ENCODE peak calls at places on chromosomes 13 and 19, in ten cellular contexts. One of them, this sample, is unnamed.

GRCh38 chr13:111598751-111599150 is 278.3 kb downstream of the TEX29 start:
- DNase-seq in heart right ventricle: no peak
- DNase-seq in stimulated activated CD8-positive, alpha-beta memory T cell treated with anti-CD3 and anti-CD28 coated beads, Interleukin-4, amount 100 ng/mL, for 4 hours: no peak
- DNase-seq in PC-3: no peak
- DNase-seq in A549: no peak
- DNase-seq in cardiac fibroblast: no peak
- DNase-seq in lower leg skin: peak
- DNase-seq in GM04503: no peak
- DNase-seq in NT2/D1: no peak
- DNase-seq in A172: no peak
- DNase-seq in this sample: no peak

GRCh38 chr13:93002071-93002470 is 224.5 kb upstream of the GPC6 start:
- DNase-seq in stimulated activated CD8-positive, alpha-beta memory T cell treated with anti-CD3 and anti-CD28 coated beads, Interleukin-4, amount 100 ng/mL, for 4 hours: no peak
- DNase-seq in lower leg skin: no peak
- DNase-seq in PC-3: no peak
- DNase-seq in A549: no peak
- DNase-seq in cardiac fibroblast: no peak
- DNase-seq in heart right ventricle: no peak
- DNase-seq in A172: no peak
- DNase-seq in NT2/D1: no peak
- DNase-seq in GM04503: no peak
- DNase-seq in this sample: no peak

GRCh38 chr19:7911509-7912143 is 3.0 kb upstream of the TGFBR3L start:
- DNase-seq in lower leg skin: no peak
- DNase-seq in cardiac fibroblast: no peak
- DNase-seq in A549: no peak
- DNase-seq in A172: no peak
- DNase-seq in stimulated activated CD8-positive, alpha-beta memory T cell treated with anti-CD3 and anti-CD28 coated beads, Interleukin-4, amount 100 ng/mL, for 4 hours: no peak
- DNase-seq in heart right ventricle: no peak
- DNase-seq in PC-3: no peak
- DNase-seq in GM04503: no peak
- DNase-seq in NT2/D1: no peak
- DNase-seq in this sample: no peak

GRCh38 chr13:41050041-41050440 is 11.3 kb upstream of the WBP4 start:
- DNase-seq in A549: no peak
- DNase-seq in cardiac fibroblast: peak
- DNase-seq in lower leg skin: no peak
- DNase-seq in PC-3: no peak
- DNase-seq in GM04503: no peak
- DNase-seq in NT2/D1: no peak
- DNase-seq in heart right ventricle: no peak
- DNase-seq in stimulated activated CD8-positive, alpha-beta memory T cell treated with anti-CD3 and anti-CD28 coated beads, Interleukin-4, amount 100 ng/mL, for 4 hours: no peak
- DNase-seq in A172: no peak
- DNase-seq in this sample: no peak

GRCh38 chr19:18044825-18045304 is 36.9 kb downstream of the ARRDC2 start:
- DNase-seq in NT2/D1: no peak
- DNase-seq in PC-3: peak
- DNase-seq in A172: peak
- DNase-seq in cardiac fibroblast: peak
- DNase-seq in lower leg skin: peak
- DNase-seq in A549: no peak
- DNase-seq in heart right ventricle: peak
- DNase-seq in stimulated activated CD8-positive, alpha-beta memory T cell treated with anti-CD3 and anti-CD28 coated beads, Interleukin-4, amount 100 ng/mL, for 4 hours: peak
- DNase-seq in GM04503: peak
- DNase-seq in this sample: no peak

GRCh38 chr13:71758823-71759222 is 108.2 kb downstream of the DACH1 start:
- DNase-seq in lower leg skin: no peak
- DNase-seq in heart right ventricle: no peak
- DNase-seq in A549: no peak
- DNase-seq in cardiac fibroblast: peak
- DNase-seq in A172: no peak
- DNase-seq in GM04503: no peak
- DNase-seq in PC-3: no peak
- DNase-seq in NT2/D1: no peak
- DNase-seq in stimulated activated CD8-positive, alpha-beta memory T cell treated with anti-CD3 and anti-CD28 coated beads, Interleukin-4, amount 100 ng/mL, for 4 hours: no peak
- DNase-seq in this sample: peak

GRCh38 chr13:20177049-20177831 is 15.5 kb downstream of the GJB2 start:
- DNase-seq in PC-3: no peak
- DNase-seq in heart right ventricle: no peak
- DNase-seq in lower leg skin: no peak
- DNase-seq in GM04503: no peak
- DNase-seq in NT2/D1: no peak
- DNase-seq in stimulated activated CD8-positive, alpha-beta memory T cell treated with anti-CD3 and anti-CD28 coated beads, Interleukin-4, amount 100 ng/mL, for 4 hours: no peak
- DNase-seq in A549: no peak
- DNase-seq in cardiac fibroblast: no peak
- DNase-seq in A172: no peak
- DNase-seq in this sample: no peak

GRCh38 chr13:46523972-46524737 is 28.8 kb upstream of the LRCH1 start:
- DNase-seq in cardiac fibroblast: peak
- DNase-seq in A549: no peak
- DNase-seq in PC-3: peak
- DNase-seq in NT2/D1: no peak
- DNase-seq in GM04503: no peak
- DNase-seq in A172: no peak
- DNase-seq in heart right ventricle: no peak
- DNase-seq in lower leg skin: no peak
- DNase-seq in stimulated activated CD8-positive, alpha-beta memory T cell treated with anti-CD3 and anti-CD28 coated beads, Interleukin-4, amount 100 ng/mL, for 4 hours: no peak
- DNase-seq in this sample: no peak

GRCh38 chr19:3073159-3073563 is 10.9 kb upstream of the TLE5 start:
- DNase-seq in heart right ventricle: no peak
- DNase-seq in stimulated activated CD8-positive, alpha-beta memory T cell treated with anti-CD3 and anti-CD28 coated beads, Interleukin-4, amount 100 ng/mL, for 4 hours: no peak
- DNase-seq in lower leg skin: no peak
- DNase-seq in GM04503: peak
- DNase-seq in A172: peak
- DNase-seq in NT2/D1: no peak
- DNase-seq in cardiac fibroblast: peak
- DNase-seq in PC-3: no peak
- DNase-seq in A549: no peak
- DNase-seq in this sample: peak

GRCh38 chr19:13010992-13011652 is 15.8 kb downstream of the NFIX start:
- DNase-seq in A549: no peak
- DNase-seq in A172: no peak
- DNase-seq in GM04503: no peak
- DNase-seq in stimulated activated CD8-positive, alpha-beta memory T cell treated with anti-CD3 and anti-CD28 coated beads, Interleukin-4, amount 100 ng/mL, for 4 hours: no peak
- DNase-seq in NT2/D1: no peak
- DNase-seq in cardiac fibroblast: no peak
- DNase-seq in lower leg skin: no peak
- DNase-seq in heart right ventricle: no peak
- DNase-seq in PC-3: no peak
- DNase-seq in this sample: no peak

GRCh38 chr13:31970237-31970930 is 61.2 kb upstream of the FRY start:
- DNase-seq in A549: no peak
- DNase-seq in stimulated activated CD8-positive, alpha-beta memory T cell treated with anti-CD3 and anti-CD28 coated beads, Interleukin-4, amount 100 ng/mL, for 4 hours: no peak
- DNase-seq in PC-3: peak
- DNase-seq in heart right ventricle: no peak
- DNase-seq in cardiac fibroblast: peak
- DNase-seq in A172: peak
- DNase-seq in lower leg skin: no peak
- DNase-seq in NT2/D1: no peak
- DNase-seq in GM04503: peak
- DNase-seq in this sample: no peak

GRCh38 chr19:35478794-35479193 is 11.5 kb downstream of the KRTDAP start:
- DNase-seq in lower leg skin: no peak
- DNase-seq in A549: no peak
- DNase-seq in cardiac fibroblast: no peak
- DNase-seq in GM04503: no peak
- DNase-seq in PC-3: no peak
- DNase-seq in heart right ventricle: no peak
- DNase-seq in NT2/D1: no peak
- DNase-seq in stimulated activated CD8-positive, alpha-beta memory T cell treated with anti-CD3 and anti-CD28 coated beads, Interleukin-4, amount 100 ng/mL, for 4 hours: no peak
- DNase-seq in A172: no peak
- DNase-seq in this sample: no peak

GRCh38 chr13:27704681-27705080 is 83.0 kb downstream of the POLR1D start:
- DNase-seq in NT2/D1: no peak
- DNase-seq in PC-3: no peak
- DNase-seq in cardiac fibroblast: peak
- DNase-seq in GM04503: no peak
- DNase-seq in lower leg skin: no peak
- DNase-seq in stimulated activated CD8-positive, alpha-beta memory T cell treated with anti-CD3 and anti-CD28 coated beads, Interleukin-4, amount 100 ng/mL, for 4 hours: no peak
- DNase-seq in A549: no peak
- DNase-seq in A172: no peak
- DNase-seq in heart right ventricle: no peak
- DNase-seq in this sample: no peak

GRCh38 chr13:97335488-97336134 is 98.4 kb upstream of the RAP2A start:
- DNase-seq in A549: no peak
- DNase-seq in heart right ventricle: no peak
- DNase-seq in NT2/D1: no peak
- DNase-seq in A172: no peak
- DNase-seq in cardiac fibroblast: peak
- DNase-seq in lower leg skin: no peak
- DNase-seq in stimulated activated CD8-positive, alpha-beta memory T cell treated with anti-CD3 and anti-CD28 coated beads, Interleukin-4, amount 100 ng/mL, for 4 hours: no peak
- DNase-seq in PC-3: no peak
- DNase-seq in GM04503: no peak
- DNase-seq in this sample: peak

GRCh38 chr13:31200636-31200970 is 828 bp downstream of the B3GLCT start:
- DNase-seq in heart right ventricle: peak
- DNase-seq in PC-3: peak
- DNase-seq in A172: peak
- DNase-seq in cardiac fibroblast: peak
- DNase-seq in A549: peak
- DNase-seq in NT2/D1: no peak
- DNase-seq in GM04503: no peak
- DNase-seq in stimulated activated CD8-positive, alpha-beta memory T cell treated with anti-CD3 and anti-CD28 coated beads, Interleukin-4, amount 100 ng/mL, for 4 hours: no peak
- DNase-seq in lower leg skin: peak
- DNase-seq in this sample: no peak

GRCh38 chr19:39263912-39264305 is 4.3 kb upstream of the IFNL2 start:
- DNase-seq in lower leg skin: peak
- DNase-seq in GM04503: no peak
- DNase-seq in NT2/D1: no peak
- DNase-seq in PC-3: no peak
- DNase-seq in A172: no peak
- DNase-seq in heart right ventricle: no peak
- DNase-seq in A549: no peak
- DNase-seq in stimulated activated CD8-positive, alpha-beta memory T cell treated with anti-CD3 and anti-CD28 coated beads, Interleukin-4, amount 100 ng/mL, for 4 hours: no peak
- DNase-seq in cardiac fibroblast: no peak
- DNase-seq in this sample: no peak

GRCh38 chr13:73832203-73832602 is 302.0 kb downstream of the KLF12 start:
- DNase-seq in GM04503: no peak
- DNase-seq in lower leg skin: no peak
- DNase-seq in PC-3: peak
- DNase-seq in NT2/D1: no peak
- DNase-seq in A172: no peak
- DNase-seq in cardiac fibroblast: no peak
- DNase-seq in heart right ventricle: no peak
- DNase-seq in A549: no peak
- DNase-seq in stimulated activated CD8-positive, alpha-beta memory T cell treated with anti-CD3 and anti-CD28 coated beads, Interleukin-4, amount 100 ng/mL, for 4 hours: no peak
- DNase-seq in this sample: peak

GRCh38 chr19:10812902-10813404 is 23.1 kb downstream of the TMED1 start:
- DNase-seq in NT2/D1: no peak
- DNase-seq in cardiac fibroblast: peak
- DNase-seq in stimulated activated CD8-positive, alpha-beta memory T cell treated with anti-CD3 and anti-CD28 coated beads, Interleukin-4, amount 100 ng/mL, for 4 hours: no peak
- DNase-seq in heart right ventricle: peak
- DNase-seq in A549: peak
- DNase-seq in lower leg skin: no peak
- DNase-seq in A172: peak
- DNase-seq in PC-3: peak
- DNase-seq in GM04503: peak
- DNase-seq in this sample: no peak

GRCh38 chr13:29573190-29573589 is 22.3 kb downstream of the SLC7A1 start:
- DNase-seq in stimulated activated CD8-positive, alpha-beta memory T cell treated with anti-CD3 and anti-CD28 coated beads, Interleukin-4, amount 100 ng/mL, for 4 hours: no peak
- DNase-seq in cardiac fibroblast: peak
- DNase-seq in PC-3: no peak
- DNase-seq in heart right ventricle: no peak
- DNase-seq in A172: no peak
- DNase-seq in GM04503: no peak
- DNase-seq in A549: no peak
- DNase-seq in NT2/D1: no peak
- DNase-seq in lower leg skin: peak
- DNase-seq in this sample: no peak

GRCh38 chr13:99987180-99988047 is 5.8 kb downstream of the ZIC2 start:
- DNase-seq in stimulated activated CD8-positive, alpha-beta memory T cell treated with anti-CD3 and anti-CD28 coated beads, Interleukin-4, amount 100 ng/mL, for 4 hours: no peak
- DNase-seq in cardiac fibroblast: no peak
- DNase-seq in NT2/D1: no peak
- DNase-seq in heart right ventricle: no peak
- DNase-seq in A549: no peak
- DNase-seq in lower leg skin: no peak
- DNase-seq in PC-3: no peak
- DNase-seq in A172: no peak
- DNase-seq in GM04503: no peak
- DNase-seq in this sample: no peak

GRCh38 chr19:36030264-36031148 is 2.2 kb downstream of the CLIP3 start:
- DNase-seq in stimulated activated CD8-positive, alpha-beta memory T cell treated with anti-CD3 and anti-CD28 coated beads, Interleukin-4, amount 100 ng/mL, for 4 hours: no peak
- DNase-seq in cardiac fibroblast: peak
- DNase-seq in lower leg skin: no peak
- DNase-seq in PC-3: no peak
- DNase-seq in GM04503: no peak
- DNase-seq in A172: peak
- DNase-seq in heart right ventricle: no peak
- DNase-seq in A549: no peak
- DNase-seq in NT2/D1: no peak
- DNase-seq in this sample: no peak

GRCh38 chr19:11293468-11294389 is 2.2 kb upstream of the TSPAN16 start:
- DNase-seq in cardiac fibroblast: peak
- DNase-seq in heart right ventricle: peak
- DNase-seq in A172: peak
- DNase-seq in GM04503: peak
- DNase-seq in A549: peak
- DNase-seq in NT2/D1: peak
- DNase-seq in lower leg skin: peak
- DNase-seq in stimulated activated CD8-positive, alpha-beta memory T cell treated with anti-CD3 and anti-CD28 coated beads, Interleukin-4, amount 100 ng/mL, for 4 hours: peak
- DNase-seq in PC-3: peak
- DNase-seq in this sample: peak

GRCh38 chr19:48496959-48497727 is 14.5 kb downstream of the LMTK3 start:
- DNase-seq in cardiac fibroblast: no peak
- DNase-seq in stimulated activated CD8-positive, alpha-beta memory T cell treated with anti-CD3 and anti-CD28 coated beads, Interleukin-4, amount 100 ng/mL, for 4 hours: no peak
- DNase-seq in A172: no peak
- DNase-seq in NT2/D1: no peak
- DNase-seq in A549: no peak
- DNase-seq in heart right ventricle: no peak
- DNase-seq in lower leg skin: no peak
- DNase-seq in PC-3: no peak
- DNase-seq in GM04503: no peak
- DNase-seq in this sample: no peak

GRCh38 chr19:18895828-18896341 is at the start of gene CERS1:
- DNase-seq in A549: peak
- DNase-seq in cardiac fibroblast: no peak
- DNase-seq in PC-3: no peak
- DNase-seq in stimulated activated CD8-positive, alpha-beta memory T cell treated with anti-CD3 and anti-CD28 coated beads, Interleukin-4, amount 100 ng/mL, for 4 hours: no peak
- DNase-seq in A172: no peak
- DNase-seq in NT2/D1: no peak
- DNase-seq in GM04503: no peak
- DNase-seq in lower leg skin: no peak
- DNase-seq in heart right ventricle: no peak
- DNase-seq in this sample: no peak

GRCh38 chr13:93529961-93530360 is 303.4 kb downstream of the GPC6 start:
- DNase-seq in GM04503: no peak
- DNase-seq in lower leg skin: no peak
- DNase-seq in A549: no peak
- DNase-seq in stimulated activated CD8-positive, alpha-beta memory T cell treated with anti-CD3 and anti-CD28 coated beads, Interleukin-4, amount 100 ng/mL, for 4 hours: no peak
- DNase-seq in A172: no peak
- DNase-seq in PC-3: no peak
- DNase-seq in NT2/D1: no peak
- DNase-seq in heart right ventricle: no peak
- DNase-seq in cardiac fibroblast: peak
- DNase-seq in this sample: no peak

GRCh38 chr13:41848435-41849255 is 112.3 kb downstream of the VWA8 start:
- DNase-seq in PC-3: no peak
- DNase-seq in A172: no peak
- DNase-seq in A549: no peak
- DNase-seq in cardiac fibroblast: peak
- DNase-seq in stimulated activated CD8-positive, alpha-beta memory T cell treated with anti-CD3 and anti-CD28 coated beads, Interleukin-4, amount 100 ng/mL, for 4 hours: no peak
- DNase-seq in lower leg skin: no peak
- DNase-seq in heart right ventricle: no peak
- DNase-seq in GM04503: peak
- DNase-seq in NT2/D1: no peak
- DNase-seq in this sample: no peak

GRCh38 chr13:109756778-109757177 is 29.6 kb downstream of the IRS2 start:
- DNase-seq in stimulated activated CD8-positive, alpha-beta memory T cell treated with anti-CD3 and anti-CD28 coated beads, Interleukin-4, amount 100 ng/mL, for 4 hours: no peak
- DNase-seq in NT2/D1: no peak
- DNase-seq in cardiac fibroblast: no peak
- DNase-seq in heart right ventricle: no peak
- DNase-seq in A172: no peak
- DNase-seq in lower leg skin: no peak
- DNase-seq in GM04503: no peak
- DNase-seq in PC-3: no peak
- DNase-seq in A549: no peak
- DNase-seq in this sample: no peak

GRCh38 chr19:15283141-15283885 is 49.0 kb downstream of the BRD4 start:
- DNase-seq in A172: no peak
- DNase-seq in cardiac fibroblast: peak
- DNase-seq in heart right ventricle: no peak
- DNase-seq in PC-3: peak
- DNase-seq in NT2/D1: no peak
- DNase-seq in lower leg skin: no peak
- DNase-seq in A549: no peak
- DNase-seq in GM04503: peak
- DNase-seq in stimulated activated CD8-positive, alpha-beta memory T cell treated with anti-CD3 and anti-CD28 coated beads, Interleukin-4, amount 100 ng/mL, for 4 hours: no peak
- DNase-seq in this sample: no peak

This sample was measured in COLO829.